ENCODE peak calls at places on chromosomes 13 and 19, in nine cellular contexts. One of them, this sample, is unnamed.

GRCh38 chr13:111398715-111399299 is 78.4 kb downstream of the TEX29 start:
- DNase-seq in neural progenitor cell: no peak
- DNase-seq in neuronal stem cell: no peak
- DNase-seq in colonic mucosa: no peak
- DNase-seq in IMR-90: no peak
- DNase-seq in SK-N-SH: no peak
- DNase-seq in astrocyte: no peak
- DNase-seq in fibroblast of lung: no peak
- DNase-seq in SK-N-MC: no peak
- DNase-seq in this sample: no peak

GRCh38 chr19:12834976-12835757 is 788 bp upstream of the RTBDN start:
- DNase-seq in fibroblast of lung: no peak
- DNase-seq in IMR-90: no peak
- DNase-seq in SK-N-MC: no peak
- DNase-seq in colonic mucosa: peak; percentile 47
- DNase-seq in neuronal stem cell: no peak
- DNase-seq in SK-N-SH: peak; percentile 85
- DNase-seq in astrocyte: no peak
- DNase-seq in neural progenitor cell: peak; percentile 57
- DNase-seq in this sample: peak; percentile 42

GRCh38 chr19:48391100-48392005 is at the start of gene KDELR1:
- DNase-seq in colonic mucosa: peak; percentile 82
- DNase-seq in fibroblast of lung: peak; percentile 56
- DNase-seq in astrocyte: peak; percentile 33
- DNase-seq in IMR-90: peak; percentile 60
- DNase-seq in neuronal stem cell: peak; percentile 74
- DNase-seq in neural progenitor cell: peak; percentile 84
- DNase-seq in SK-N-MC: no peak
- DNase-seq in SK-N-SH: peak; percentile 96
- DNase-seq in this sample: peak; percentile 91

GRCh38 chr19:8334458-8335342 is 8.4 kb downstream of the KANK3 start:
- DNase-seq in SK-N-MC: no peak
- DNase-seq in IMR-90: peak; percentile 74
- DNase-seq in astrocyte: peak; percentile 58
- DNase-seq in SK-N-SH: peak; percentile 86
- DNase-seq in fibroblast of lung: peak; percentile 73
- DNase-seq in neuronal stem cell: peak; percentile 73
- DNase-seq in colonic mucosa: peak; percentile 59
- DNase-seq in neural progenitor cell: peak; percentile 95
- DNase-seq in this sample: peak; percentile 76

GRCh38 chr13:97904059-97904458 is 49.4 kb upstream of the IPO5 start:
- DNase-seq in SK-N-SH: no peak
- DNase-seq in IMR-90: no peak
- DNase-seq in neural progenitor cell: no peak
- DNase-seq in astrocyte: no peak
- DNase-seq in SK-N-MC: no peak
- DNase-seq in neuronal stem cell: no peak
- DNase-seq in fibroblast of lung: no peak
- DNase-seq in colonic mucosa: no peak
- DNase-seq in this sample: no peak

GRCh38 chr13:24982333-24982999 is 113.5 kb upstream of the PABPC3 start:
- DNase-seq in SK-N-MC: no peak
- DNase-seq in neuronal stem cell: no peak
- DNase-seq in IMR-90: no peak
- DNase-seq in astrocyte: no peak
- DNase-seq in colonic mucosa: peak; percentile 61
- DNase-seq in neural progenitor cell: no peak
- DNase-seq in fibroblast of lung: no peak
- DNase-seq in SK-N-SH: no peak
- DNase-seq in this sample: no peak

GRCh38 chr19:44725251-44725650 is 23.3 kb upstream of the BCL3 start:
- DNase-seq in fibroblast of lung: no peak
- DNase-seq in astrocyte: no peak
- DNase-seq in IMR-90: no peak
- DNase-seq in neuronal stem cell: no peak
- DNase-seq in SK-N-MC: no peak
- DNase-seq in colonic mucosa: peak; percentile 94
- DNase-seq in SK-N-SH: no peak
- DNase-seq in neural progenitor cell: no peak
- DNase-seq in this sample: no peak

GRCh38 chr19:50861025-50861424 is 6.3 kb downstream of the KLK3 start:
- DNase-seq in colonic mucosa: no peak
- DNase-seq in IMR-90: no peak
- DNase-seq in neural progenitor cell: no peak
- DNase-seq in astrocyte: no peak
- DNase-seq in SK-N-SH: no peak
- DNase-seq in neuronal stem cell: no peak
- DNase-seq in SK-N-MC: no peak
- DNase-seq in fibroblast of lung: no peak
- DNase-seq in this sample: no peak

GRCh38 chr13:24500977-24501376 is 11.6 kb downstream of the PARP4 start:
- DNase-seq in neural progenitor cell: no peak
- DNase-seq in fibroblast of lung: peak; percentile 87
- DNase-seq in IMR-90: peak; percentile 73
- DNase-seq in astrocyte: peak; percentile 84
- DNase-seq in neuronal stem cell: no peak
- DNase-seq in SK-N-SH: no peak
- DNase-seq in SK-N-MC: no peak
- DNase-seq in colonic mucosa: no peak
- DNase-seq in this sample: peak; percentile 74

DNA sequence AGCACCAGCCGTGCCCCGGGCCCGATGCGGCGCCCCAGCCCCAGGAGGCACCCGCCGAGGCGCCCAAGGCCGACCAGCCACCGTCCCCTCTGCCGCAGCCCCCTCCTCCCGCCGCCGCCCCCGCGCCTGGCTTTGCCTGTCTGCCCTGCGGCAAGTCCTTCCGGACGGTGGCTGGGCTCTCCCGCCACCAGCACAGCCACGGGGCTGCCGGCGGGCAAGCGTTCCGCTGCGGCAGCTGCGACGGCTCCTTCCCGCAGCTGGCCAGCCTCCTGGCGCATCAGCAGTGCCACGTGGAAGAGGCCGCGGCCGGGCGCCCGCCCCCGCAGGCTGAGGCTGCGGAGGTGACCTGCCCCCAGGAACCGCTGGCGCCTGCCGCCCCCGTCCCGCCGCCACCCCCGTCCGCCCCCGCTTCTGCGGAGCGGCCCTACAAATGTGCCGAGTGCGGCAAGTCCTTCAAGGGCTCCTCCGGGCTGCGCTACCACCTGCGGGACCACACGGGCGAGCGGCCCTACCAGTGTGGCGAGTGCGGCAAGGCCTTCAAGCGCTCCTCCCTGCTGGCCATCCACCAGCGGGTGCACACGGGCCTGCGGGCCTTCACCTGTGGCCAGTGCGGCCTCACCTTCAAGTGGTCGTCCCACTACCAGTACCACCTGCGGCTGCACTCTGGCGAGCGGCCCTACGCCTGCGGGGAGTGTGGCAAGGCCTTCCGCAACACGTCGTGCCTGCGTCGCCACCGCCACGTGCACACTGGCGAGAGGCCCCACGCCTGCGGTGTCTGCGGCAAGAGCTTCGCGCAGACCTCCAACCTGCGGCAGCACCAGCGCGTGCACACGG is 2.6 kb upstream of the NAT14 start:
- DNase-seq in colonic mucosa: no peak
- DNase-seq in neural progenitor cell: no peak
- DNase-seq in neuronal stem cell: no peak
- DNase-seq in IMR-90: no peak
- DNase-seq in SK-N-SH: no peak
- DNase-seq in fibroblast of lung: no peak
- DNase-seq in astrocyte: no peak
- DNase-seq in SK-N-MC: no peak
- DNase-seq in this sample: no peak
- H3K4me3 ChIP-seq in colonic mucosa: no peak overlapping the region
- H3K4me3 ChIP-seq in neural progenitor cell: no peak overlapping the region
- H3K4me3 ChIP-seq in neuronal stem cell: no peak overlapping the region
- H3K4me3 ChIP-seq in IMR-90: no peak overlapping the region
- H3K4me3 ChIP-seq in SK-N-SH: no peak overlapping the region
- H3K4me3 ChIP-seq in fibroblast of lung: no peak overlapping the region
- H3K4me3 ChIP-seq in astrocyte: no peak overlapping the region
- H3K4me3 ChIP-seq in SK-N-MC: no peak overlapping the region
- H3K4me3 ChIP-seq in this sample: no peak overlapping the region

GRCh38 chr19:17242431-17243208 is 3.1 kb downstream of the NR2F6 start:
- DNase-seq in IMR-90: no peak
- DNase-seq in colonic mucosa: no peak
- DNase-seq in neuronal stem cell: no peak
- DNase-seq in fibroblast of lung: no peak
- DNase-seq in astrocyte: no peak
- DNase-seq in SK-N-SH: no peak
- DNase-seq in neural progenitor cell: no peak
- DNase-seq in SK-N-MC: no peak
- DNase-seq in this sample: no peak

GRCh38 chr19:17244618-17245534 is 843 bp downstream of the NR2F6 start:
- DNase-seq in neural progenitor cell: peak; percentile 50
- DNase-seq in neuronal stem cell: no peak
- DNase-seq in colonic mucosa: peak; percentile 51
- DNase-seq in fibroblast of lung: no peak
- DNase-seq in astrocyte: no peak
- DNase-seq in SK-N-MC: no peak
- DNase-seq in IMR-90: no peak
- DNase-seq in SK-N-SH: peak; percentile 55
- DNase-seq in this sample: peak; percentile 36

GRCh38 chr19:17243854-17244617 is 1.7 kb downstream of the NR2F6 start:
- DNase-seq in neural progenitor cell: peak; percentile 76
- DNase-seq in neuronal stem cell: no peak
- DNase-seq in astrocyte: no peak
- DNase-seq in SK-N-MC: no peak
- DNase-seq in fibroblast of lung: no peak
- DNase-seq in colonic mucosa: peak; percentile 76
- DNase-seq in SK-N-SH: peak; percentile 71
- DNase-seq in IMR-90: peak; percentile 20
- DNase-seq in this sample: peak; percentile 71

GRCh38 chr19:17245535-17245984 is at the start of gene NR2F6:
- DNase-seq in IMR-90: no peak
- DNase-seq in colonic mucosa: no peak
- DNase-seq in neuronal stem cell: no peak
- DNase-seq in SK-N-MC: no peak
- DNase-seq in SK-N-SH: no peak
- DNase-seq in fibroblast of lung: no peak
- DNase-seq in astrocyte: no peak
- DNase-seq in neural progenitor cell: no peak
- DNase-seq in this sample: no peak

DNA sequence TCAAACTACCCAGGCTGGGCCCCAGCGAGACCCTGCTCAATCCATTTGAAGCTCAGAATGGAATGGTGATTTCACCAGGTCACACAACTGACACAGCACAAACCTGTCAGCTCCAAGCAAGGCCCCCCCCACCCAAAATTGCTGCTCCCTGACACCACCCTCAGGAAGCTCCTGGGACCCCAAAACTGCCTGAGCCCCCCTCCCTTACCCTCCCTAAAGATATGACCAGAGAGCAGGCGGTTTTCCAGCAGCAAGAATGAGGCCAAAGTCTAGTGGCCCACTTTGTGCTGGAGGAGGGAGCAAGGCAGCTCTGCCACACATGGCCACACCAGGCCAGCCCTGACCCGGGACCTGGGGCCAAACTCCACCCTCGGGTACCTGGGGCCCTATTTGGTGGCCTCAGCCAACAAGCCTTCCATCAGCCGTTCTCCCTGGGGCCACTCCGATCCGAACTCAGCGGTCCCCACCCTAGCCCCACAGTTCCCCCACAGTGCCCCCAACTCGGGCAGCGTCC is 2.3 kb downstream of the NR2F6 start:
- DNase-seq in SK-N-MC: no peak
- DNase-seq in neural progenitor cell: no peak
- DNase-seq in astrocyte: no peak
- DNase-seq in SK-N-SH: peak; percentile 52
- DNase-seq in fibroblast of lung: no peak
- DNase-seq in neuronal stem cell: no peak
- DNase-seq in IMR-90: no peak
- DNase-seq in colonic mucosa: peak; percentile 64
- DNase-seq in this sample: peak; percentile 29
- H3K9ac ChIP-seq in SK-N-MC: no peak overlapping the region
- H3K9ac ChIP-seq in neural progenitor cell: no peak overlapping the region
- H3K9ac ChIP-seq in astrocyte: peak overlapping the region; percentile 79
- H3K9ac ChIP-seq in SK-N-SH: peak overlapping the region; percentile 67
- H3K9ac ChIP-seq in fibroblast of lung: peak overlapping the region; percentile 52
- H3K9ac ChIP-seq in neuronal stem cell: no peak overlapping the region
- H3K9ac ChIP-seq in IMR-90: peak overlapping the region; percentile 74
- H3K9ac ChIP-seq in colonic mucosa: peak overlapping the region; percentile 95
- H3K9ac ChIP-seq in this sample: peak overlapping the region; percentile 96

DNA sequence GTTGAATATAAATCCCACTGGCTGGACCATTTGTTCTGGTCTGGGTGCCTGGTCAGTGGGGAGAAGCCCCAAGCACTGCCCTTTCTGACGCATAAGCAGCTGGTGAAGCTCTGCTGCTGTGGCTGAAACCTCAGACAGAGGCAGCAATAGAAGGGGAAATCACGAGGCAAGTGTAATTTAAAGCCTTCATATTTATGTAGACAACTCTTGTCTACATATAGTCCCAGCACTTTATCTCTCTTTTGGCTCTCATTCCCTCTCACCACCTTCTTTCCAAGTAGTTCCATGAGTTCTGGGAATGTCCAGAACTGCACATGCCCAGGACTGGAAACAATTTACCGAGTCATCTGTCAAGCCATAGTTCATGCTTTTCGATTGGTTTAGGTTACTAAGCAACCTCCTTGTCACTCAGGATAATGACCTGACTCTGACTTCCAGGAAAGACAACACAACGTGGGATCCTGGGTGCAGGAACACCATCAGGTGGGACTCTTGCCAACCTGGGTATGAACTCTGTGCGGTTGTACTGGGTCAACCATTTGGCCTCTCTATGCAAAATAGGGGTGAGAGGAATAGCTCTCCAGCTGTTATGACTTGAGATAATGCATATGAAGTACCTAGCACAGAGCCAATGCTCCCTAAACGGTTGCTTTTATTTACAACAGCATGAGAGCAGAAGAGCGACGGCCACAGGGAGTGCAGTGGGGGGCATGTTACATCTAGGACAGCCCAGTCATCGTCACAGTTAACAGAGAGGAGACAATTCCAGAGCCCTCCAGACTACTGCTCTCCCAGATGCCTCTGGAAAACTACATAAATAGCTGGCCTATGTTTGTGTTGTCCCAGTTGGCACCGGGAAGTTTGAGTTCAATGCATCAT is 321.9 kb downstream of the FOXO1 start:
- DNase-seq in IMR-90: no peak
- DNase-seq in SK-N-SH: no peak
- DNase-seq in neural progenitor cell: no peak
- DNase-seq in colonic mucosa: no peak
- DNase-seq in astrocyte: peak; percentile 46
- DNase-seq in fibroblast of lung: peak; percentile 46
- DNase-seq in neuronal stem cell: no peak
- DNase-seq in SK-N-MC: no peak
- DNase-seq in this sample: no peak
- H3K9me3 ChIP-seq in IMR-90: no peaks in the 10 kb centered on the region
- H3K9me3 ChIP-seq in SK-N-SH: no peaks in the 10 kb centered on the region
- H3K9me3 ChIP-seq in neural progenitor cell: no peaks in the 10 kb centered on the region
- H3K9me3 ChIP-seq in colonic mucosa: no peaks in the 10 kb centered on the region
- H3K9me3 ChIP-seq in astrocyte: no peaks in the 10 kb centered on the region
- H3K9me3 ChIP-seq in fibroblast of lung: no peaks in the 10 kb centered on the region
- H3K9me3 ChIP-seq in neuronal stem cell: peaks cover 2% of the 10 kb centered on the region
- H3K9me3 ChIP-seq in SK-N-MC: no peaks in the 10 kb centered on the region
- H3K9me3 ChIP-seq in this sample: no peaks in the 10 kb centered on the region

DNA sequence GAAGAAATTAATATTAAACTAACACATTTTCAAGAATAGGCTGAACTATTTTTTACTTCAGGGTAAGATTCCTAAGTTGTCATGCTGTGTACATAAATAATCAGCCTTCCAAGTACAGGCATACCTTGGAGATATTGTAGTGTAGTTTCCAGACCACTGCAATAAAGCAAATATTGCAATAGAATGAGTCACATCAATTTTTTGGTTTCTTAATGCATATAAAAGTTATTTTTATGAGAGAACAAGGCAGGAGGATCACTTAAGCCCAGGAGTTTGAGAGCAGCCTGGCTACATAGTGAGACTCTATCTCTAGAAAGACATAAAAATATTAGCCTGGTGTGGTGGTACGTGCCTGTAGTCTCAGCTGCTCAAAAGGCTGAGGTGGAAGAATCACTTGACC is 511.5 kb downstream of the UQCRFS1 start:
- DNase-seq in astrocyte: peak; percentile 48
- DNase-seq in SK-N-SH: no peak
- DNase-seq in neural progenitor cell: no peak
- DNase-seq in neuronal stem cell: no peak
- DNase-seq in colonic mucosa: no peak
- DNase-seq in IMR-90: no peak
- DNase-seq in fibroblast of lung: peak; percentile 57
- DNase-seq in SK-N-MC: no peak
- DNase-seq in this sample: peak; percentile 61
- H3K4me3 ChIP-seq in astrocyte: no peak overlapping the region
- H3K4me3 ChIP-seq in SK-N-SH: no peak overlapping the region
- H3K4me3 ChIP-seq in neural progenitor cell: no peak overlapping the region
- H3K4me3 ChIP-seq in neuronal stem cell: no peak overlapping the region
- H3K4me3 ChIP-seq in colonic mucosa: no peak overlapping the region
- H3K4me3 ChIP-seq in IMR-90: no peak overlapping the region
- H3K4me3 ChIP-seq in fibroblast of lung: no peak overlapping the region
- H3K4me3 ChIP-seq in SK-N-MC: no peak overlapping the region
- H3K4me3 ChIP-seq in this sample: no peak overlapping the region

This sample was measured in adipocyte.